ENCODE peak calls at places on chromosomes 7 and 10, in five cellular contexts. X is AG04450, U is HL-60, M is hepatocyte, D is mammary epithelial cell. Q is an unnamed sample.

GRCh38 chr10:6843477-6843876 is 263.4 kb upstream of the PRKCQ start:
- DNase-seq in X (no peak), U (no peak), M (no peak), D (no peak), Q (no peak)

GRCh38 chr10:110416776-110417732 is 80.7 kb upstream of the DUSP5 start:
- DNase-seq in X (no peak), U (no peak), M (no peak), D (peak), Q (peak)

GRCh38 chr7:12570529-12571461 is at the start of gene SCIN:
- DNase-seq in X (no peak), U (no peak), M (peak), D (no peak), Q (no peak)

GRCh38 chr10:44267007-44267406 is 117.9 kb downstream of the CXCL12 start:
- DNase-seq in X (no peak), U (no peak), M (no peak), D (no peak), Q (no peak)

GRCh38 chr10:24851595-24851994 is 100.8 kb downstream of the PRTFDC1 start:
- DNase-seq in X (no peak), U (no peak), M (no peak), D (no peak), Q (peak)

GRCh38 chr10:119404719-119405504 is 137.6 kb downstream of the RGS10 start:
- DNase-seq in X (no peak), U (no peak), M (no peak), D (no peak), Q (no peak)

GRCh38 chr7:129076886-129077285 is 22.0 kb upstream of the TNPO3 start:
- DNase-seq in X (no peak), U (no peak), M (no peak), D (no peak), Q (no peak)

GRCh38 chr10:23158370-23158769 is 33.7 kb upstream of the PTF1A start:
- DNase-seq in X (peak), U (no peak), M (peak), D (peak), Q (peak)

GRCh38 chr10:119243478-119243877 is 36.1 kb downstream of the GRK5 start:
- DNase-seq in X (no peak), U (no peak), M (no peak), D (no peak), Q (no peak)

GRCh38 chr7:114081606-114082425 is 163.0 kb upstream of the PPP1R3A start:
- DNase-seq in X (peak), U (no peak), M (peak), D (peak), Q (peak)
- TF ChIP-seq CTCF in X (peak), U (peak), M (peak), D (peak), Q (peak)

GRCh38 chr10:69959911-69960310 is 92.7 kb upstream of the MACROH2A2 start:
- DNase-seq in X (no peak), U (peak), M (no peak), D (no peak), Q (no peak)

GRCh38 chr10:69962746-69963135 is 89.9 kb upstream of the MACROH2A2 start:
- DNase-seq in X (no peak), U (no peak), M (no peak), D (no peak), Q (no peak)

GRCh38 chr10:69960606-69961167 is 92.0 kb upstream of the MACROH2A2 start:
- DNase-seq in X (no peak), U (no peak), M (no peak), D (no peak), Q (no peak)

GRCh38 chr10:69961864-69962745 is 90.5 kb upstream of the MACROH2A2 start:
- DNase-seq in X (no peak), U (no peak), M (no peak), D (no peak), Q (no peak)

DNA sequence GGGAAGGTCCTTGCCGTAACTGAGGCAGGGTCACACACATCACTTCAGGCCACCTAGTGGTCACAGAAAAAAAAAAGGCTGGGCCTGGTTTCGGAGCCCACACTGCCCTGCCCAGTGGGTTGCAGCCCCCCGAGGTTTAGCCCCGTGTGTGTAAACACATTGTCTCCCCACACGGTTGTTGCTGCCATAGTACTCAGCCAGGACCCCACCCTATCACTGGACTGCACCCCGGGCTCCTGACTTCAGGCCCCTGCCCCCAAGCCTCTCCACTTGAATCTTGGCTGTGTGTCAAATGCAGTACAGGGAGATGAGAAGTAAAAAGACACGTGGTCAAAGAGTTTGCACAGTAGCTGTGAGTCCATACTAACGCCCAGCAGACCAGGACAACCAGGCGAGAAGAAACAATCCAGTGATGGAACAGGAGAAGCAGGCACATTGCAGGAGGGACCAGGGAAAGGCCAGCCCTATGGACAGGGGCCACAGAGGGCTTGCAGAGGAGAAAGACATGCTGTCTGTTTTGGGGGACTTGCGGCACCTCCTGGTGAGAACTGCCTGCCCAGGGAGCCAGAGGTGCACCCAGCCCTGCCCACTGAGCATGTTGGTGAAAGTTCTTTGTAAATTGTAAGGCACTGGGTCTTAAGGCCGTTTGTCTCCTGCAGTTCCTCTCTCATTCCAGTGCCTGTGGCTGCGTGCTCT is 91.3 kb upstream of the MACROH2A2 start:
- DNase-seq in X (no peak), U (no peak), M (peak), D (no peak), Q (no peak)
- TF ChIP-seq CTCF in X (peak), U (no peak), M (peak), D (peak), Q (peak)

DNA sequence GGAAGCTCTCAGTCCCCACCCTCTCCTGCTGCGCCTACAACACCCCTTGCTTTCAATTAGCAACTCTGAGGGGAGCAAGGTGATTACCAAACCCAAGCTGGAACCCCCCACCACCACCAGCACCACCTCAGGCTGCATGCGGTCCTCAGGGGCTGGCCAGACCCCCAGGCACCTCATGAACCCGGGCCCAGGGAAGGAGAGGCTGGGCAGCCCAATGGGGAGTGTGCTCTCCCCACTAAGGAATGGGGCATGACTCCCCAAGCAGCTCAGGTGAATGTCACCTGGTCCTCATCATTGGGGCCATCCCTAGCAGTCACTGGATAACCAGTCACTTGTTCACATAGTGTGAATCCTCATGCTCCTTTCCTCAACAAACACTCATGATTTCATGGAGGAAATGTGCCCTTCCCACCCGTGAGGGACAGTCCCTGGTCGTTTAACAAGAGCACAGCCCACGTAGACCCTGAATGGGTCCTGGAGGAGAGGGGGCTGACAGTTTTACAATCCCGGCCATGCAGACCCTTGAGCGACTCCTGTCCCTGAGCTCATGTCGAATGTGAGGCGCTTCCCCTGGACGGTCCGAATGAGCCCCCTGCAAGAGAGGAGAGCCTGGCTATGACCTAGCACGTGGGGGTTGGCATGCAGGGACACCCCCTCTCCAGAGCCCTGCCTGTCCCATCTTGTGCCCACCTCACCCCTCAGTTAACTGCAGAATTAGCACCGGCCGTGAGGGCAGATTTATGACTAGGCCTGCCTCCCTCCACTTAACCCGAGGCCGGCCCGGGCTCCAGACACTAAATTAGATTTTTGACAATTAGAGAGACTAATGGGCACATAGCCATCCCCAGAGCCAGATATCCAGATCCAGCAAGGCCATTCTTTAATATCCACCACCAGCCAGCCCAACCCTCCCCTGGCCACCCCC is 29.1 kb downstream of the POLL start:
- DNase-seq in X (no peak), U (no peak), M (no peak), D (no peak), Q (no peak)
- TF ChIP-seq CTCF in X (no peak), U (no peak), M (no peak), D (no peak), Q (no peak)

GRCh38 chr7:151735186-151735853 is 141.6 kb downstream of the PRKAG2 start:
- DNase-seq in X (no peak), U (no peak), M (no peak), D (no peak), Q (no peak)

GRCh38 chr7:151732834-151733585 is 143.9 kb downstream of the PRKAG2 start:
- DNase-seq in X (no peak), U (no peak), M (no peak), D (no peak), Q (peak)

GRCh38 chr7:151735854-151736402 is 141.0 kb downstream of the PRKAG2 start:
- DNase-seq in X (no peak), U (no peak), M (no peak), D (no peak), Q (no peak)

GRCh38 chr7:151738925-151739324 is 138.0 kb downstream of the PRKAG2 start:
- DNase-seq in X (no peak), U (no peak), M (no peak), D (no peak), Q (no peak)

GRCh38 chr7:151736403-151736909 is 140.5 kb downstream of the PRKAG2 start:
- DNase-seq in X (peak), U (no peak), M (peak), D (peak), Q (peak)
- TF ChIP-seq CTCF in X (peak), U (no peak), M (no peak), D (peak), Q (peak)

GRCh38 chr10:4790045-4790444 is 36.0 kb upstream of the AKR1E2 start:
- DNase-seq in X (no peak), U (no peak), M (no peak), D (no peak), Q (no peak)

GRCh38 chr10:4781955-4782354 is 44.1 kb upstream of the AKR1E2 start:
- DNase-seq in X (no peak), U (no peak), M (no peak), D (peak), Q (peak)

GRCh38 chr10:4780782-4781181 is 45.2 kb upstream of the AKR1E2 start:
- DNase-seq in X (no peak), U (no peak), M (no peak), D (peak), Q (peak)

GRCh38 chr10:4790922-4791321 is 35.1 kb upstream of the AKR1E2 start:
- DNase-seq in X (no peak), U (no peak), M (no peak), D (no peak), Q (no peak)

DNA sequence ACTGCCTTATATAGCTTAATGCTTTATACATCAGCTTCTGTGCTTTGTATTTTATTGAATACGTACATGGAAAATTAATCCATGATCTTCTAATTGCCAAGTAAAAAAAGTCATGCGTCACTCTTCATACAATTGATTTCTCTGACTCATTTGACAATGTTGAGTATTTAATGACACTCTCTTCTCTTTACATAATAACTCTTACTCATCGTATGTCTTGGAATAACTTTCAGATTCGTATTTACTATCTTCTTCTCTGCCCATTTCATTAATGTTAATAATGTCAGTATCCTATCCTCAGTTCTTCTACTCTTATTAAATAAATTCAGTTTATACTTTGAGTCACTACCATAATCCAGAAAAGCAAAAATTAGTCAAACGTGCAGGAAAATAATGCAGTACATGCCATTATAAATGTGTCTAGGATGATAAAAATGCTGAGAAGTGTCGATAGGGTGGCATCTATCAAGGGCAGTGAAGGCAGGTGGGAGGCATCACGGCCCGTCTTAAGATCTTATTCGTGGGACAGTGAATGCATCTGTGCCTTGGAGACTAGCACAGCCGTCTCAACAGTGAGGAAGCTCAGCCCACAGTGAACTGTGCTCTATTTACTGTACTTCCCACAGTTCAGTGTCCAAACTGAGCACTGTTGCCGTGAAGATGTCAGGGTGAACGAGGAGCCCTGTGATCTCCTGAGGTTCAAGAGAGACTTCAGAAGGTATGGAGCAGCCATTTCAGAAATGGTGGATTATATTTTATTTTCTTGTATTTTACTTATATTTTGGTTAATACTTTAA is 39.8 kb upstream of the AKR1E2 start:
- DNase-seq in X (no peak), U (no peak), M (no peak), D (no peak), Q (peak)
- TF ChIP-seq CTCF in X (no peak), U (no peak), M (no peak), D (no peak), Q (no peak)

GRCh38 chr10:92755725-92756124 is 66.0 kb downstream of the HHEX start:
- DNase-seq in X (no peak), U (no peak), M (no peak), D (no peak), Q (no peak)

GRCh38 chr10:92757720-92758119 is 68.0 kb downstream of the HHEX start:
- DNase-seq in X (no peak), U (no peak), M (no peak), D (no peak), Q (no peak)

GRCh38 chr10:92758594-92758993 is 68.8 kb downstream of the HHEX start:
- DNase-seq in X (no peak), U (no peak), M (no peak), D (no peak), Q (no peak)

GRCh38 chr10:92756233-92757065 is 66.7 kb downstream of the HHEX start:
- DNase-seq in X (no peak), U (peak), M (no peak), D (no peak), Q (no peak)

GRCh38 chr10:92757066-92757716 is 67.4 kb downstream of the HHEX start:
- DNase-seq in X (peak), U (peak), M (peak), D (peak), Q (peak)
- TF ChIP-seq CTCF in X (peak), U (no peak), M (no peak), D (peak), Q (no peak)

DNA sequence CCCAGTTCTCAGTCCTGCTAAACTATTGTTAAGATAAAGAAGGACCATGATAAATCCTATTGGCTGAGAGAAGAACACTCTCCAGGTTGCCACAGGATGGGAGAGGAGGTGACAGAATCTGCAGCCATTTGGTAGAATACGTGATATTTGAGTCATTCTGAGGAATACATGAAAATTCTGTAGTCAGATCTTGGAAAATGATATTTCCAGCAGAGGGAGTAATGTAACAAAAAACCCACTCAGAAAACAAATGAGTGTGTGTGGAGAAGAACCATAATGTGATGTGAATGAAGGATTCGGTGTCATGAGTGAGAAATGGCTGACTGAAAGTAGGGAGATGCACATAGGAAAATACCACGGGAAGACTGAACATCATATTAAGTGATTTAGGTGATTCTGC is 128.5 kb upstream of the PFKP start:
- DNase-seq in X (no peak), U (no peak), M (no peak), D (no peak), Q (no peak)
- TF ChIP-seq CTCF in X (peak), U (no peak), M (peak), D (peak), Q (no peak)